ENCODE peak calls at places on chromosome 9, in four cellular contexts. H is neural progenitor cell, I is heart right ventricle, F is cardiac muscle cell. D is an unnamed sample.

GRCh38 chr9:137482094-137482781 is 23.1 kb upstream of the NSMF start:
- DNase-seq in F (no peak), I (peak; percentile 33), H (no peak), D (no peak)

GRCh38 chr9:101514056-101514455 is 19.6 kb upstream of the RNF20 start:
- DNase-seq in H (no peak), F (no peak), I (no peak), D (no peak)

GRCh38 chr9:112581469-112582176 is 95.0 kb downstream of the KIAA1958 start:
- DNase-seq in H (peak; percentile 24), F (no peak), I (no peak), D (no peak)

GRCh38 chr9:12775373-12775962 is 648 bp downstream of the LURAP1L start:
- DNase-seq in H (peak; percentile 64), F (peak; percentile 46), I (peak; percentile 5), D (peak; percentile 4)

GRCh38 chr9:127021664-127022337 is 100.6 kb downstream of the ANGPTL2 start:
- DNase-seq in H (peak; percentile 37), I (peak; percentile 91), F (peak; percentile 73), D (no peak)

GRCh38 chr9:84851935-84852585 is 182.5 kb downstream of the NTRK2 start:
- DNase-seq in I (peak; percentile 66), F (no peak), H (peak; percentile 87), D (peak; percentile 86)

GRCh38 chr9:94084314-94084713 is at the start of gene PTPDC1:
- DNase-seq in I (peak; percentile 54), H (peak; percentile 78), F (no peak), D (peak; percentile 58)

GRCh38 chr9:93028448-93029006 is 30.0 kb upstream of the SUSD3 start:
- DNase-seq in H (no peak), I (no peak), F (no peak), D (no peak)

GRCh38 chr9:84670106-84670800 is 724 bp downstream of the NTRK2 start:
- DNase-seq in I (no peak), H (peak; percentile 80), F (peak; percentile 48), D (no peak)

GRCh38 chr9:119273984-119274665 is 95.1 kb downstream of the BRINP1 start:
- DNase-seq in H (no peak), I (no peak), F (no peak), D (no peak)

GRCh38 chr9:127087836-127088235 is 34.6 kb downstream of the ANGPTL2 start:
- DNase-seq in H (no peak), I (no peak), F (no peak), D (no peak)

GRCh38 chr9:90822866-90823265 is 21.2 kb downstream of the SYK start:
- DNase-seq in I (no peak), F (no peak), H (no peak), D (no peak)

GRCh38 chr9:77879344-77880089 is 152.1 kb downstream of the GNAQ start:
- DNase-seq in H (no peak), F (no peak), I (no peak), D (no peak)

GRCh38 chr9:93111371-93112115 is 15.5 kb downstream of the CARD19 start:
- DNase-seq in I (no peak), F (no peak), H (no peak), D (no peak)

GRCh38 chr9:5518061-5518936 is 8.0 kb downstream of the PDCD1LG2 start:
- DNase-seq in I (no peak), F (no peak), H (no peak), D (no peak)

GRCh38 chr9:120925535-120926396 is 830 bp downstream of the TRAF1 start:
- DNase-seq in F (no peak), H (no peak), I (no peak), D (peak; percentile 69)

GRCh38 chr9:31119882-31120481 is 1264.5 kb upstream of the ACO1 start:
- DNase-seq in I (peak; percentile 5), H (peak; percentile 32), F (peak; percentile 29), D (peak; percentile 40)

GRCh38 chr9:90956026-90956810 is 154.6 kb downstream of the SYK start:
- DNase-seq in H (no peak), I (no peak), F (no peak), D (no peak)

GRCh38 chr9:87812375-87813118 is 70.1 kb upstream of the SPATA31E1 start:
- DNase-seq in I (no peak), F (no peak), H (peak; percentile 55), D (peak; percentile 50)

GRCh38 chr9:93112116-93112863 is 16.3 kb downstream of the CARD19 start:
- DNase-seq in I (no peak), F (no peak), H (no peak), D (no peak)

GRCh38 chr9:79308012-79308411 is 263.8 kb upstream of the TLE4 start:
- DNase-seq in H (no peak), F (no peak), I (no peak), D (no peak)

GRCh38 chr9:109269839-109270238 is 51.0 kb downstream of the EPB41L4B start:
- DNase-seq in F (no peak), H (no peak), I (no peak), D (peak; percentile 19)

GRCh38 chr9:34664281-34665108 is 2.0 kb upstream of the CCL27 start:
- DNase-seq in I (peak; percentile 85), F (peak; percentile 84), H (peak; percentile 86), D (peak; percentile 90)

GRCh38 chr9:105168935-105169334 is 75.5 kb upstream of the SLC44A1 start:
- DNase-seq in I (no peak), H (no peak), F (no peak), D (no peak)

GRCh38 chr9:125438506-125439433 is 177.1 kb downstream of the GAPVD1 start:
- DNase-seq in I (no peak), F (no peak), H (no peak), D (no peak)

GRCh38 chr9:87607859-87608258 is 110.2 kb downstream of the DAPK1 start:
- DNase-seq in H (no peak), F (no peak), I (no peak), D (no peak)

GRCh38 chr9:93132946-93133640 is 958 bp downstream of the NINJ1 start:
- DNase-seq in F (no peak), H (peak; percentile 18), I (no peak), D (no peak)

GRCh38 chr9:104927912-104928740 is at the start of gene ABCA1:
- DNase-seq in F (peak; percentile 92), H (peak; percentile 94), I (peak; percentile 93), D (peak; percentile 95)

GRCh38 chr9:13141629-13142028 is 137.9 kb downstream of the MPDZ start:
- DNase-seq in F (no peak), H (no peak), I (no peak), D (no peak)

GRCh38 chr9:14661421-14662059 is 31.7 kb downstream of the ZDHHC21 start:
- DNase-seq in F (peak; percentile 59), I (no peak), H (peak; percentile 22), D (no peak)

GRCh38 chr9:78131969-78132687 is 100.5 kb upstream of the GNAQ start:
- DNase-seq in I (no peak), F (no peak), H (no peak), D (no peak)

GRCh38 chr9:21866302-21866701 is 63.9 kb downstream of the MTAP start:
- DNase-seq in I (no peak), F (no peak), H (no peak), D (no peak)

GRCh38 chr9:108552459-108553040 is 303.2 kb downstream of the ACTL7B start:
- DNase-seq in H (no peak), F (no peak), I (no peak), D (no peak)

GRCh38 chr9:31103836-31104235 is 1280.6 kb upstream of the ACO1 start:
- DNase-seq in I (no peak), H (no peak), F (no peak), D (peak; percentile 40)

GRCh38 chr9:70352802-70353201 is 61.7 kb downstream of the KLF9 start:
- DNase-seq in I (no peak), F (no peak), H (no peak), D (no peak)

GRCh38 chr9:27726244-27727141 is 153.2 kb upstream of the C9orf72 start:
- DNase-seq in F (peak; percentile 83), H (peak; percentile 90), I (peak; percentile 63), D (peak; percentile 49)

GRCh38 chr9:5783982-5784381 is 48.9 kb downstream of the ERMP1 start:
- DNase-seq in H (no peak), F (no peak), I (no peak), D (no peak)

DNA sequence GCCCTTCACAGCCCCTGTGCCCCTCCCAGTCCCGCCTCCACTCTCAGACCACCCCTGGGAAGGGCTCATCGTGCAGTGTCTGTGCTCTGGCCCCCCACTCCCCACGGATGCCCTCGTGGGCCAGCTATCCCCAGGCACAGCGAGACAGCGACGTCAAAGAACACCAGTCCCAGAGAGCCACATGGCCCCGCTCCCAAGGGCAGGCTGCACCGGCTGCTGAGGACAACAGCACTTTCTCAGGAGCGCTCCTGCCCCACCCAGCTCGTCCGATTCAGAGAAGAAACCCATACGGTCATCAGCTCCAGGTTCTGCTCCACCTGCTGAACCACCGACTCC is 4.8 kb upstream of the SNAPC4 start:
- DNase-seq in I (no peak), F (no peak), H (no peak), D (no peak)
- H3K4me3 ChIP-seq in I (no peak overlapping the region), F (no peak overlapping the region), H (no peak overlapping the region), D (no peak overlapping the region)

GRCh38 chr9:95094002-95094401 is 223.5 kb downstream of the FANCC start:
- DNase-seq in I (no peak), H (no peak), F (no peak), D (no peak)
- H3K4me1 ChIP-seq in I (peaks cover 65% of the 10 kb centered on the region), H (peaks cover 22% of the 10 kb centered on the region), F (peaks cover 27% of the 10 kb centered on the region), D (peaks cover 30% of the 10 kb centered on the region)

DNA sequence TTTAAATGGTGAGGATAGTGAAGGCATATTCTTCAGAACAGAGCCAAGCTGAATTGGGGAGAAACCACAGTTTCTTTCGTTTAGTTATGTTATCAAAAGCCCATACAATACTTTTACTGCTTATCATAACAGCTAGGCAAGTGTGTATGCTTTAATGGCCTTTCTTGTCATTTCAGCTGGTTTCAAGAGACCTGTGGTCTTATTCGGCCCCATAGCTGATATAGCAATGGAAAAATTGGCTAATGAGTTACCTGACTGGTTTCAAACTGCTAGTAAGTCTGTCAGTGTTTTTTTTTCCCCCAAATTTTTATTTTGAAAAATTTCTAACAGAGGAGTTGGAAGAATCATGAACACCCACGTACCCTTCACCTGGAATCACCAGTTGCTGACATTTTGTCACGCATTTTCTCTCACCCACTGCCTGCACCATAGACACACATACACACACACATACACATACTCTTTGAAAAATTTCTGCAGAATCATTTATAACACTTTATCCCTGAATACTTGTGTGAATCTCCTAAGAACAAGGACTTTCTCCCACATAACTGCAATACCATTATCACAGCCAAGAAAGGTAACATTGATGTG is 63.7 kb downstream of the TJP2 start:
- DNase-seq in I (no peak), H (no peak), F (no peak), D (no peak)
- H3K36me3 ChIP-seq in I (no peaks in the 10 kb centered on the region), H (no peaks in the 10 kb centered on the region), F (peaks cover 55% of the 10 kb centered on the region), D (peaks cover 18% of the 10 kb centered on the region)

GRCh38 chr9:114180701-114181582 is 25.6 kb downstream of the COL27A1 start:
- DNase-seq in F (peak; percentile 53), H (peak; percentile 67), I (peak; percentile 47), D (no peak)
- H3K4me3 ChIP-seq in F (no peak overlapping the region), H (no peak overlapping the region), I (no peak overlapping the region), D (no peak overlapping the region)

DNA sequence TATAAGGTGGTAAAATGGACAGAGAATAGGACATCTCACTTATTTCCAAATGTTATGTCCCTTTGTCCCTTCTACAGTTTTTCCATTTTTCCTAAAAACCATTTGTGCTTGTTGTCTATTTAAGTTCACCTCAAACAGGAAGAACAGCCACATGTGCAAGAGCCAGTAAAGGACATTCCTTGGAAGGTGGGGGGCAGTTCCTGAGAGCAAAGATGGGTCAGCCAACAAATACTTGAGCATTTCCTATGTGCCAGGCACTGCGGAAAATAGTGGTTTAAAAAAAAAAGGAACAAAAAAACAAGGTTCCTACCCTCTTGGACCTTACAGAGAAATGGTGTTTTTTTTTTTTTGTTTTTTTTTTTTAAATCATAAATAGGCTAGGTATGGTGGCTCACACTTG is 26.8 kb downstream of the ANP32B start:
- DNase-seq in I (peak; percentile 42), H (no peak), F (no peak), D (no peak)
- H3K4me1 ChIP-seq in I (peaks cover 28% of the 10 kb centered on the region), H (no peaks in the 10 kb centered on the region), F (no peaks in the 10 kb centered on the region), D (no peaks in the 10 kb centered on the region)